ENCODE peak calls at places on chromosomes 2 and 18, in five cellular contexts. One of them, this sample, is unnamed.

GRCh38 chr2:74632209-74632938 is 15.8 kb downstream of the M1AP start:
- DNase-seq in activated naive CD8-positive, alpha-beta T cell treated with anti-CD3 and anti-CD28 coated beads for 36 hours: no peak
- DNase-seq in NCI-H1092 treated with DMSO at 0.1 percent for 48 hours: no peak
- DNase-seq in HTR-8/SVneo: no peak
- DNase-seq in HFFc6: peak; percentile 18
- DNase-seq in this sample: no peak

GRCh38 chr2:224027912-224028311 is 11.2 kb downstream of the SERPINE2 start:
- DNase-seq in HTR-8/SVneo: no peak
- DNase-seq in NCI-H1092 treated with DMSO at 0.1 percent for 48 hours: no peak
- DNase-seq in HFFc6: no peak
- DNase-seq in activated naive CD8-positive, alpha-beta T cell treated with anti-CD3 and anti-CD28 coated beads for 36 hours: no peak
- DNase-seq in this sample: no peak

GRCh38 chr18:54269924-54270844 is 867 bp downstream of the POLI start:
- DNase-seq in HTR-8/SVneo: peak; percentile 18
- DNase-seq in activated naive CD8-positive, alpha-beta T cell treated with anti-CD3 and anti-CD28 coated beads for 36 hours: peak; percentile 59
- DNase-seq in NCI-H1092 treated with DMSO at 0.1 percent for 48 hours: peak; percentile 65
- DNase-seq in HFFc6: peak; percentile 48
- DNase-seq in this sample: no peak

GRCh38 chr2:25018681-25019080 is 23.2 kb upstream of the EFR3B start:
- DNase-seq in NCI-H1092 treated with DMSO at 0.1 percent for 48 hours: no peak
- DNase-seq in activated naive CD8-positive, alpha-beta T cell treated with anti-CD3 and anti-CD28 coated beads for 36 hours: no peak
- DNase-seq in HTR-8/SVneo: no peak
- DNase-seq in HFFc6: no peak
- DNase-seq in this sample: no peak

GRCh38 chr2:160175169-160176130 is 24.6 kb downstream of the ITGB6 start:
- DNase-seq in NCI-H1092 treated with DMSO at 0.1 percent for 48 hours: no peak
- DNase-seq in activated naive CD8-positive, alpha-beta T cell treated with anti-CD3 and anti-CD28 coated beads for 36 hours: no peak
- DNase-seq in HTR-8/SVneo: no peak
- DNase-seq in HFFc6: no peak
- DNase-seq in this sample: peak; percentile 49

GRCh38 chr2:158025263-158025996 is 76.2 kb upstream of the UPP2 start:
- DNase-seq in HFFc6: peak; percentile 71
- DNase-seq in HTR-8/SVneo: no peak
- DNase-seq in activated naive CD8-positive, alpha-beta T cell treated with anti-CD3 and anti-CD28 coated beads for 36 hours: no peak
- DNase-seq in NCI-H1092 treated with DMSO at 0.1 percent for 48 hours: no peak
- DNase-seq in this sample: no peak

GRCh38 chr2:224682121-224682520 is 34.0 kb downstream of the CCDC195 start:
- DNase-seq in HTR-8/SVneo: no peak
- DNase-seq in HFFc6: no peak
- DNase-seq in NCI-H1092 treated with DMSO at 0.1 percent for 48 hours: peak; percentile 42
- DNase-seq in activated naive CD8-positive, alpha-beta T cell treated with anti-CD3 and anti-CD28 coated beads for 36 hours: no peak
- DNase-seq in this sample: no peak

GRCh38 chr2:148602918-148603561 is 41.5 kb upstream of the EPC2 start:
- DNase-seq in activated naive CD8-positive, alpha-beta T cell treated with anti-CD3 and anti-CD28 coated beads for 36 hours: peak; percentile 24
- DNase-seq in HFFc6: no peak
- DNase-seq in NCI-H1092 treated with DMSO at 0.1 percent for 48 hours: no peak
- DNase-seq in HTR-8/SVneo: no peak
- DNase-seq in this sample: no peak

GRCh38 chr2:85591563-85591962 is 4.0 kb upstream of the RNF181 start:
- DNase-seq in NCI-H1092 treated with DMSO at 0.1 percent for 48 hours: no peak
- DNase-seq in HFFc6: no peak
- DNase-seq in activated naive CD8-positive, alpha-beta T cell treated with anti-CD3 and anti-CD28 coated beads for 36 hours: no peak
- DNase-seq in HTR-8/SVneo: no peak
- DNase-seq in this sample: no peak